ENCODE peak calls at places on chromosomes 12 and 14, in four cellular contexts. A, I, J and T are unnamed samples.

GRCh38 chr12:98402081-98402480 is 113.3 kb upstream of the TMPO start:
- DNase-seq in A (no peak), I (peak; percentile 42), J (no peak), T (no peak)

GRCh38 chr12:67911293-67911637 is 78.0 kb upstream of the IFNG-AS1 start:
- DNase-seq in A (no peak), I (no peak), J (no peak), T (no peak)

GRCh38 chr12:89544730-89545184 is 18.9 kb upstream of the POC1B start:
- DNase-seq in A (peak; percentile 24), I (no peak), J (peak; percentile 75), T (no peak)

GRCh38 chr14:68143341-68143807 is 323.8 kb downstream of the RAD51B start:
- DNase-seq in A (no peak), I (no peak), J (no peak), T (no peak)

GRCh38 chr14:91744068-91744480 is 12.2 kb upstream of the CATSPERB start:
- DNase-seq in A (no peak), I (no peak), J (no peak), T (no peak)

GRCh38 chr12:14450479-14450878 is 85.0 kb downstream of the ATF7IP start:
- DNase-seq in A (no peak), I (no peak), J (no peak), T (no peak)

GRCh38 chr12:3199551-3200031 is 122.4 kb downstream of the TSPAN9 start:
- DNase-seq in A (peak; percentile 47), I (no peak), J (no peak), T (no peak)

GRCh38 chr12:50101663-50102062 is 2.1 kb upstream of the GPD1 start:
- DNase-seq in A (no peak), I (no peak), J (no peak), T (no peak)

GRCh38 chr12:12719496-12719895 is 2.3 kb downstream of the CDKN1B start:
- DNase-seq in A (no peak), I (no peak), J (no peak), T (no peak)

GRCh38 chr12:21884942-21885341 is 56.3 kb downstream of the ABCC9 start:
- DNase-seq in A (no peak), I (no peak), J (no peak), T (no peak)

GRCh38 chr12:130086248-130086647 is 76.0 kb upstream of the FZD10 start:
- DNase-seq in A (no peak), I (no peak), J (no peak), T (no peak)

GRCh38 chr12:51115516-51115915 is 32.1 kb upstream of the CSRNP2 start:
- DNase-seq in A (no peak), I (no peak), J (no peak), T (no peak)

GRCh38 chr14:104315169-104315568 is 176.8 kb downstream of the KIF26A start:
- DNase-seq in A (no peak), I (no peak), J (peak; percentile 23), T (no peak)

GRCh38 chr14:50000215-50001145 is 107.6 kb downstream of the ARF6 start:
- DNase-seq in A (peak; percentile 84), I (no peak), J (peak; percentile 90), T (peak; percentile 89)

GRCh38 chr12:13573698-13574321 is 377.3 kb downstream of the EMP1 start:
- DNase-seq in A (peak; percentile 38), I (peak; percentile 34), J (no peak), T (peak; percentile 41)

GRCh38 chr14:97924922-97925613 is 1127.9 kb downstream of the VRK1 start:
- DNase-seq in A (no peak), I (no peak), J (no peak), T (no peak)

GRCh38 chr12:109625131-109625559 is 51.6 kb downstream of the MVK start:
- DNase-seq in A (peak; percentile 42), I (no peak), J (no peak), T (no peak)

GRCh38 chr14:39426605-39427004 is 5.6 kb downstream of the FBXO33 start:
- DNase-seq in A (peak; percentile 9), I (peak; percentile 21), J (no peak), T (no peak)

GRCh38 chr14:55699131-55700057 is 119.4 kb downstream of the KTN1 start:
- DNase-seq in A (peak; percentile 26), I (no peak), J (no peak), T (no peak)

GRCh38 chr12:48882325-48882687 is 16.6 kb upstream of the RND1 start:
- DNase-seq in A (peak; percentile 68), I (no peak), J (no peak), T (no peak)

GRCh38 chr12:68451261-68452091 is 119.3 kb upstream of the MDM1 start:
- DNase-seq in A (peak; percentile 76), I (no peak), J (no peak), T (peak; percentile 61)

GRCh38 chr12:68416826-68417225 is 84.7 kb upstream of the MDM1 start:
- DNase-seq in A (no peak), I (no peak), J (no peak), T (no peak)

GRCh38 chr12:60844875-60845274 is 1249.0 kb downstream of the SLC16A7 start:
- DNase-seq in A (no peak), I (no peak), J (no peak), T (no peak)

GRCh38 chr12:89992668-89993401 is 284.2 kb upstream of the ATP2B1 start:
- DNase-seq in A (no peak), I (no peak), J (no peak), T (no peak)

GRCh38 chr12:132445884-132446471 is 44.0 kb upstream of the FBRSL1 start:
- DNase-seq in A (peak; percentile 60), I (peak; percentile 48), J (no peak), T (no peak)

GRCh38 chr14:88613552-88614010 is 50.7 kb downstream of the ZC3H14 start:
- DNase-seq in A (peak; percentile 38), I (no peak), J (no peak), T (no peak)

GRCh38 chr12:71661977-71662522 is 1.6 kb downstream of the ZFC3H1 start:
- DNase-seq in A (no peak), I (no peak), J (no peak), T (no peak)

GRCh38 chr12:25529738-25530137 is 23.3 kb downstream of the LMNTD1 start:
- DNase-seq in A (peak; percentile 24), I (peak; percentile 16), J (no peak), T (no peak)

GRCh38 chr12:18578191-18578590 is 159.6 kb downstream of the PLCZ1 start:
- DNase-seq in A (no peak), I (no peak), J (no peak), T (no peak)

GRCh38 chr12:132622437-132623071 is 4.0 kb downstream of the P2RX2 start:
- DNase-seq in A (peak; percentile 76), I (no peak), J (no peak), T (peak; percentile 31)

GRCh38 chr12:10563002-10563401 is 50.4 kb downstream of the MAGOHB start:
- DNase-seq in A (no peak), I (no peak), J (no peak), T (no peak)

GRCh38 chr12:51601241-51601640 is 10.2 kb downstream of the SCN8A start:
- DNase-seq in A (no peak), I (no peak), J (no peak), T (no peak)

GRCh38 chr12:114895081-114895480 is 211.1 kb upstream of the TBX3 start:
- DNase-seq in A (no peak), I (no peak), J (no peak), T (no peak)

GRCh38 chr12:22459872-22460490 is 84.4 kb downstream of the C2CD5 start:
- DNase-seq in A (peak; percentile 24), I (no peak), J (no peak), T (no peak)

GRCh38 chr12:46177842-46178608 is 90.8 kb downstream of the SLC38A1 start:
- DNase-seq in A (no peak), I (no peak), J (no peak), T (no peak)

GRCh38 chr12:114232187-114232586 is 173.8 kb downstream of the TBX5 start:
- DNase-seq in A (no peak), I (no peak), J (no peak), T (no peak)

GRCh38 chr12:116354950-116355779 is 77.7 kb upstream of the MED13L start:
- DNase-seq in A (no peak), I (no peak), J (peak; percentile 5), T (no peak)

GRCh38 chr12:56631790-56632700 is 1.9 kb upstream of the BAZ2A start:
- DNase-seq in A (peak; percentile 18), I (no peak), J (peak; percentile 92), T (no peak)
- H3K4me3 ChIP-seq in A (peak overlapping the region; percentile 9), I (peak overlapping the region; percentile 10), J (no peak overlapping the region), T (peak overlapping the region; percentile 14)

GRCh38 chr14:51654549-51654879 is 2.8 kb downstream of the FRMD6 start:
- DNase-seq in A (no peak), I (no peak), J (no peak), T (no peak)
- H3K4me3 ChIP-seq in A (peak overlapping the region; percentile 95), I (no peak overlapping the region), J (no peak overlapping the region), T (peak overlapping the region; percentile 87)

DNA sequence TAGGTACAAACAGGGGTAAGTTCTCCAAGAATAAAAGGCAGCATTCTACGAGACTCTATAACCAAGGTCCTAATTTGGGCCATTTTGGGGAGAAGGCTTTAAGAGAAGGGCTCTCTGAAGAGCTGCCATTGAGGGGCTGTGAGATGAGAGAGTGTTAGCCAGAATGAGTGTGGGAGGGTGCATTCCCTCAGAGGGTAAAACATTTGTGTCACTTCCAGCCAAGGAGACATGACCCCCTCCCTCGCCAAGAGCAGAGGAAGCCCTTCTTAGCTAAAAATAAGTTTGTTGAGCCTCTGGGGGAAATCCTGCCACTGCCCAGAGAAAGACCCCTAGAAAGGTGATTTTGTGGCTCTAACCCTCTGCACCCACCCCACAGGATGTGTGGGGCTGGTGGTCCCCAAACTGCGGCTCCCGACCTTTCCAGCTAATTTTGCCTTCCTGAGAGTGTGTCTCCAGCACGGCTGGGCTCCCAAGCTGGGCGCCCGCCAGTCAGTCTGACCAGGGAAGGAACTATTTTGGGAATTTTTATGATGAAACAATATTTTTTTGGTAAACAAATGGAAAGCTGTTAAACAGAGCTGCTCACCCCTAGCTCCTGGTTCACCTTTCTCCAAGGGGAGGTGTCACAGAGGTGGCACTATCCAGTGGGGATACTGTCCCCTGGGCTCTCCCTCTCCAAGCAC is 65.9 kb upstream of the JDP2 start:
- DNase-seq in A (no peak), I (no peak), J (peak; percentile 84), T (no peak)
- H3K4me3 ChIP-seq in A (no peak overlapping the region), I (no peak overlapping the region), J (no peak overlapping the region), T (no peak overlapping the region)

GRCh38 chr14:24224618-24225071 is 7.5 kb downstream of the NEDD8 start:
- DNase-seq in A (peak; percentile 78), I (no peak), J (no peak), T (no peak)

GRCh38 chr14:24231263-24232120 is 675 bp downstream of the NEDD8 start:
- DNase-seq in A (no peak), I (no peak), J (no peak), T (no peak)

GRCh38 chr14:24232121-24232644 is at the start of gene NEDD8:
- DNase-seq in A (peak; percentile 98), I (no peak), J (peak; percentile 97), T (peak; percentile 79)

GRCh38 chr14:24228902-24229301 is 3.3 kb downstream of the NEDD8 start:
- DNase-seq in A (no peak), I (no peak), J (no peak), T (no peak)

GRCh38 chr14:24226477-24226876 is 5.7 kb downstream of the NEDD8 start:
- DNase-seq in A (no peak), I (no peak), J (no peak), T (no peak)
- H3K4me3 ChIP-seq in A (no peak overlapping the region), I (no peak overlapping the region), J (no peak overlapping the region), T (no peak overlapping the region)